ENCODE peak calls at places on chromosome 16, in seven cellular contexts. E, A, O, L, Z, R and N are unnamed samples.

GRCh38 chr16:57471852-57472664 is 9.6 kb downstream of the POLR2C start:
- DNase-seq in A (no peak), Z (no peak), R (no peak), L (no peak), O (peak), E (peak), N (no peak)

GRCh38 chr16:10037771-10038170 is 144.5 kb downstream of the GRIN2A start:
- DNase-seq in Z (no peak), E (no peak), R (no peak), O (peak), A (no peak), L (no peak), N (no peak)

GRCh38 chr16:58843675-58844074 is 109.6 kb upstream of the GOT2 start:
- DNase-seq in L (no peak), A (no peak), R (no peak), E (no peak), Z (no peak), O (peak), N (no peak)

GRCh38 chr16:11482946-11483748 is 103.6 kb downstream of the LITAF start:
- DNase-seq in O (no peak), E (no peak), A (no peak), L (no peak), Z (no peak), R (no peak), N (no peak)

GRCh38 chr16:66109677-66110076 is 256.8 kb upstream of the CDH5 start:
- DNase-seq in R (no peak), E (no peak), L (no peak), Z (no peak), O (no peak), A (no peak), N (no peak)

GRCh38 chr16:89476379-89476778 is 14.0 kb downstream of the ANKRD11 start:
- DNase-seq in A (no peak), L (no peak), O (no peak), Z (no peak), E (peak), R (no peak), N (peak)

GRCh38 chr16:50152807-50153647 is at the start of gene TENT4B:
- DNase-seq in L (peak), Z (peak), R (peak), A (peak), E (peak), O (peak), N (peak)

GRCh38 chr16:48535831-48536599 is 74.0 kb downstream of the N4BP1 start:
- DNase-seq in L (peak), R (no peak), Z (no peak), E (peak), O (peak), A (no peak), N (peak)

GRCh38 chr16:6484931-6485330 is 847.7 kb upstream of the RBFOX1 start:
- DNase-seq in Z (no peak), R (no peak), A (no peak), E (no peak), L (no peak), O (no peak), N (no peak)

GRCh38 chr16:15509593-15510520 is 75.5 kb downstream of the BMERB1 start:
- DNase-seq in O (peak), L (peak), R (no peak), A (no peak), E (no peak), Z (no peak), N (no peak)

GRCh38 chr16:85134794-85135153 is 22.5 kb upstream of the CIBAR2 start:
- DNase-seq in Z (no peak), O (no peak), A (no peak), E (no peak), L (no peak), R (no peak), N (no peak)

GRCh38 chr16:53745753-53746258 is 41.9 kb downstream of the FTO start:
- DNase-seq in Z (no peak), E (no peak), L (no peak), A (no peak), R (no peak), O (peak), N (no peak)

GRCh38 chr16:67699265-67699664 is 19.9 kb downstream of the GFOD2 start:
- DNase-seq in O (no peak), Z (no peak), R (no peak), L (no peak), A (no peak), E (no peak), N (no peak)

GRCh38 chr16:11575223-11575589 is 11.5 kb downstream of the LITAF start:
- DNase-seq in Z (no peak), R (no peak), A (no peak), E (no peak), O (no peak), L (no peak), N (no peak)

GRCh38 chr16:1612320-1613111 is at the start of gene CRAMP1:
- DNase-seq in L (peak), O (no peak), R (no peak), A (peak), Z (no peak), E (peak), N (no peak)

GRCh38 chr16:87123356-87124001 is 193.7 kb downstream of the C16orf95 start:
- DNase-seq in Z (no peak), L (no peak), A (no peak), O (no peak), R (no peak), E (no peak), N (no peak)

GRCh38 chr16:27920391-27920891 is 143.1 kb downstream of the GSG1L start:
- DNase-seq in R (no peak), O (no peak), E (no peak), A (no peak), Z (no peak), L (no peak), N (peak)

GRCh38 chr16:30349695-30350094 is 5.4 kb downstream of the CD2BP2 start:
- DNase-seq in R (no peak), Z (no peak), L (no peak), E (no peak), A (no peak), O (no peak), N (no peak)

GRCh38 chr16:7443108-7443507 is 110.5 kb downstream of the RBFOX1 start:
- DNase-seq in E (no peak), Z (no peak), L (no peak), O (no peak), R (no peak), A (no peak), N (no peak)

GRCh38 chr16:12439443-12440232 is 364.0 kb downstream of the CPPED1 start:
- DNase-seq in A (no peak), Z (no peak), L (no peak), E (no peak), R (no peak), O (no peak), N (peak)

GRCh38 chr16:28538733-28539596 is at the start of gene NUPR1:
- DNase-seq in L (no peak), R (no peak), A (no peak), E (peak), O (peak), Z (peak), N (no peak)

GRCh38 chr16:86984975-86985655 is 332.1 kb downstream of the C16orf95 start:
- DNase-seq in O (no peak), L (no peak), R (no peak), A (no peak), E (no peak), Z (no peak), N (no peak)

GRCh38 chr16:2737238-2737605 is 15.2 kb upstream of the SRRM2 start:
- DNase-seq in R (no peak), E (no peak), O (no peak), L (no peak), A (no peak), Z (no peak), N (no peak)

GRCh38 chr16:86090461-86091170 is 191.7 kb downstream of the IRF8 start:
- DNase-seq in R (no peak), E (no peak), Z (no peak), A (no peak), L (no peak), O (no peak), N (no peak)